ENCODE peak calls at places on chromosome 3, in four cellular contexts. J is tibial nerve, E is heart left ventricle, H is suprapubic skin. C is an unnamed sample.

GRCh38 chr3:142652826-142653292 is 56.7 kb downstream of the PLS1 start:
- DNase-seq in E (no peak), J (no peak), H (no peak), C (no peak)

GRCh38 chr3:23874359-23875120 is 42.2 kb downstream of the NKIRAS1 start:
- DNase-seq in J (no peak), H (no peak), E (no peak), C (peak; percentile 70)

GRCh38 chr3:71478568-71478967 is 105.0 kb downstream of the FOXP1 start:
- DNase-seq in J (no peak), E (no peak), H (no peak), C (no peak)

GRCh38 chr3:110815008-110815583 is 256.5 kb upstream of the NECTIN3 start:
- DNase-seq in H (no peak), E (no peak), J (no peak), C (no peak)

GRCh38 chr3:187737401-187738088 is 7.7 kb downstream of the BCL6 start:
- DNase-seq in E (peak; percentile 88), J (peak; percentile 54), H (peak; percentile 89), C (peak; percentile 94)

GRCh38 chr3:185070491-185071335 is 82.1 kb downstream of the C3orf70 start:
- DNase-seq in H (no peak), J (no peak), E (no peak), C (no peak)

GRCh38 chr3:76107935-76108570 is 322.7 kb upstream of the ZNF717 start:
- DNase-seq in H (no peak), E (no peak), J (peak; percentile 15), C (no peak)

GRCh38 chr3:62019906-62020305 is 353.4 kb downstream of the FEZF2 start:
- DNase-seq in J (no peak), H (no peak), E (no peak), C (no peak)

GRCh38 chr3:141699907-141700306 is 38.2 kb upstream of the RNF7 start:
- DNase-seq in H (no peak), J (no peak), E (no peak), C (peak; percentile 42)

GRCh38 chr3:23035927-23036640 is 167.0 kb upstream of the UBE2E2 start:
- DNase-seq in E (no peak), H (no peak), J (no peak), C (no peak)

GRCh38 chr3:14235896-14236295 is 57.3 kb downstream of the LSM3 start:
- DNase-seq in J (no peak), H (peak; percentile 85), E (peak; percentile 73), C (no peak)

GRCh38 chr3:73605388-73605787 is 19.4 kb downstream of the PDZRN3 start:
- DNase-seq in H (no peak), J (no peak), E (no peak), C (no peak)

GRCh38 chr3:61547625-61548024 is 13.7 kb upstream of the PTPRG start:
- DNase-seq in E (no peak), H (no peak), J (no peak), C (no peak)

GRCh38 chr3:3531476-3531875 is 267.8 kb upstream of the LRRN1 start:
- DNase-seq in J (no peak), E (no peak), H (no peak), C (no peak)

GRCh38 chr3:134486577-134487041 is 752 bp downstream of the CEP63 start:
- DNase-seq in J (no peak), E (no peak), H (no peak), C (no peak)

GRCh38 chr3:13644341-13645082 is 95.6 kb downstream of the FBLN2 start:
- DNase-seq in E (no peak), H (no peak), J (no peak), C (no peak)

GRCh38 chr3:57446318-57446841 is 97.8 kb downstream of the DNAH12 start:
- DNase-seq in H (no peak), J (no peak), E (no peak), C (no peak)

GRCh38 chr3:42668793-42669217 is 15.3 kb downstream of the ZBTB47 start:
- DNase-seq in J (no peak), H (no peak), E (peak; percentile 45), C (no peak)

GRCh38 chr3:147915057-147915456 is 505.9 kb downstream of the ZIC1 start:
- DNase-seq in J (no peak), E (no peak), H (no peak), C (no peak)

GRCh38 chr3:63523100-63523499 is 129.4 kb upstream of the SNTN start:
- DNase-seq in J (no peak), H (no peak), E (no peak), C (no peak)

GRCh38 chr3:48750906-48751305 is 33.9 kb upstream of the IP6K2 start:
- DNase-seq in J (no peak), H (no peak), E (no peak), C (no peak)

GRCh38 chr3:57079221-57079831 is 18.9 kb downstream of the SPATA12 start:
- DNase-seq in E (peak; percentile 67), H (no peak), J (peak; percentile 16), C (no peak)

GRCh38 chr3:78870484-78870883 is 897.3 kb downstream of the ROBO1 start:
- DNase-seq in J (no peak), E (no peak), H (no peak), C (no peak)

GRCh38 chr3:127141921-127142730 is 50.8 kb upstream of the PRR23E start:
- DNase-seq in H (peak; percentile 44), J (no peak), E (no peak), C (no peak)

GRCh38 chr3:195198424-195199346 is 72.3 kb downstream of the XXYLT1 start:
- DNase-seq in J (no peak), E (no peak), H (no peak), C (no peak)

GRCh38 chr3:195197764-195198423 is 73.1 kb downstream of the XXYLT1 start:
- DNase-seq in J (no peak), E (no peak), H (no peak), C (no peak)

GRCh38 chr3:195195321-195196209 is 75.4 kb downstream of the XXYLT1 start:
- DNase-seq in J (peak; percentile 40), E (no peak), H (no peak), C (no peak)

GRCh38 chr3:195194559-195195161 is 76.3 kb downstream of the XXYLT1 start:
- DNase-seq in J (no peak), H (no peak), E (no peak), C (no peak)

DNA sequence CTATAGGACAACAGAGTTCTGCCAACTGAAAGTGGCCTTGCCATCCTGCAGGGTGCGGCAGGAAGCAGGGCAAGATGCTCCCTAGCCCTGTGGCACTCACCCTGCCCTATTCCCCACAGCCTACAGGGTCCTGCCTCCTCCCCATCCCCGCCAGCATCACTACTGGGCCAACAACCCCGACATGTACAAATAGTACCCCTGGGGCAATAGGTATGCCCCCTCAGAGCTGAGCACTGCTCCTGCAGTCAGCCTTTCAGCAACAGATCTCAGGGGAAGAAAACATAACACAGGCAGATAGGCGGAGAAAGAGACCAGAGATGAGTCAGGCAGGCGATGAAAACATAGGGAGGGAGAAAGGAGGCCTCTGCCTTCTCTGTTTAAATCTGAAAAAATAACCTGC is 74.7 kb downstream of the XXYLT1 start:
- DNase-seq in E (no peak), J (no peak), H (no peak), C (no peak)
- TF ChIP-seq CTCF in E (no peak), J (no peak), H (no peak), C (peak; percentile 16)

GRCh38 chr3:146218880-146219866 is 31.7 kb downstream of the PLSCR4 start:
- DNase-seq in J (peak; percentile 42), E (no peak), H (no peak), C (no peak)

GRCh38 chr3:146227486-146227885 is 23.4 kb downstream of the PLSCR4 start:
- DNase-seq in E (no peak), J (no peak), H (no peak), C (no peak)

GRCh38 chr3:146222204-146223046 is 28.5 kb downstream of the PLSCR4 start:
- DNase-seq in J (no peak), E (no peak), H (no peak), C (no peak)

GRCh38 chr3:146221276-146221675 is 29.6 kb downstream of the PLSCR4 start:
- DNase-seq in H (no peak), J (no peak), E (no peak), C (no peak)

DNA sequence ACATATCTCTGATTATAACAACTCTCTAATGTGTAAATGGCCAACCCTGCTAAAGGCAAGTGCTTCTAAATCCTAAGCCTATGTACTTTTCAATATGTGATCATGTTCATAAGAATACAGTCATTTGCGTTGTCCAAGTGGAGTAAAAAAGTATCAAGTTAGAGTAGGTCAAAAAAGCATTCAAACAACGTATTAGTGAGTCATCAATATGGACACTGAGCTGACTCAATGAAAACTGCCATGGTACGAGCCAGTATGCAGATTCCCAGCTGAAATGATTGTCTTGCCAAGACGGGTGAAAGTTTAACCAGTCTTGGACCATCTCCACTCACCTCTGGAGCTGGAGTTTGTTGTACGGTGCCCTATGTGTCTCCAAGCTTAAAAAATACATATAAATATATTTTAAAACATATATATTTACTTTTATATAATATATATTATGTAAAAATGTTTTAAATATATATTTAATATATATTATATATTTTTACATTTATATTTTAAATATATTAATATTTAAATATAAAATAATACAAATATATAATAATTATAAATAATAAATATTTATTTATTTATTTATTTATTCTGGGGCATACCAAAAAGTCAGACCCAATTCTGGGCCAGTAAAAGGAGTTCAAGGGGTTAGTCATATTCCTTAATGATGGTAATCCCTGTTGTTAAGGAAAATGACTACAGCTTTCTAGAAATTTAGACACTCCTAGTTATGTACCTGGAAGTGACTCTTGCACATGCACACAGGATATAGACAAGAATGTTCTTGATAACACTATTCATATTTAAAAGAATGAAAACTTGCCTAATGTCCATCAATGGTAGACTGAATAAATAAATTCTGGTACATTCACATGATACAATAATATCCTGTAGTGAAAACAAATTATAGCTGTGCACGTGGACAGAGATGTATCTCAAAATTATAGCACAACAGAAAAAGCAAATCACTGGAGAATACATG is 27.2 kb downstream of the PLSCR4 start:
- DNase-seq in E (no peak), H (no peak), J (no peak), C (no peak)
- TF ChIP-seq POLR2A in E (no peak), H (no peak), J (no peak), C (no peak)

DNA sequence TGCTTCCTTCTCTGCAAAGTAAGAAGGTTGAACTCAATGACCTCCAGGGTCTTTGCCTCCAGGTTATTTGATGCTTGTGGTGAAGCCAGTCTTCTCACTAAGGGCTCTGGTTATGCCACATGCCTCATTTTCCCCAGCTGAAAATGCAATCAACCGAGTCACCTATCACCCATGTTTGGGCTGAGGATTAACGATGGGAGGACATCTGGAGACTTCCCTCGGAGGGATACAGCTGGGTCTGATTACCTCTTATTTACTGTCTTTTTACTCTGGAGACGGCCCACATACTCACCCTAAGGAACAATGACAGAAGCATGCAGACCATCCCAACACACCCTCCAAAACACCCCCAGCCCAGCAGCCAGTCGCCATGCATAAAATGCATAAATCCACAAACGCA is 187.4 kb downstream of the OPA1 start:
- DNase-seq in H (no peak), J (no peak), E (no peak), C (no peak)
- H3K27ac ChIP-seq in H (no peak overlapping the region), J (no peak overlapping the region), E (no peak overlapping the region), C (no peak overlapping the region)

DNA sequence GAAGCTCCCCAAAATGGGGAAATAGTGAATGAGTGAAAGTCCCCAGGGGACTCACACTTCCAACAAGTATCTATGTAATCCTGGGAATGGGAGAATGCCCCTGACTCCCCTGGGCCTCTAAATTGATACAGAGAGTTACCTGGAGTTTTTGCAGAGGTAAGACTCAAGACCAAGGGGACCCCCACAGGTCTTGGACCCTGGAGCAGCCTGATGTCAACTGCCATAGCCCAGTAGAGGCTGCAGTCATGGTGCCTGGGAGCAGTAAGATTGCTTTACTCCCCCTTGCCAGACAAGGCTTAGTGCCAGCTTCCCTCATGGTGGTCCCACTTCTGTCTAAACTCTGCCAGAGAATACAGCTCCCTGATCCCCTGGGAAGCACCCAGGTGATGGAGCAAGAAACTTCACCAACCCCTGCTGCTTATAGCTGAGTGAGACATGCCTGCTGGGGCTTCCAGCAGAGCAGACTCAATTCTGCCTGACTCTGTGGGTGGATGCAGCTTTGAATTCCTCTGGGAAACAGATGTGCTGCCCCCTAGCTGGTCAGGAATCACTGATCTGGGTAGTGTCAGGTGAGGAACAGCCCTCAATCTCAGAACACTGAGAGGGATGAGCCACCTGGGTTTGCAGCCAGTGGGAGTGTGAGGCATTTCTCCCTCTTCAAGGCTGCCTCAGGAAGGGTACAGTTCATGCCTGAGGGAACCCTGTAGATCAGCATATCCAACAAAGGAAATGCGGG is 485.9 kb downstream of the NSUN3 start:
- DNase-seq in J (no peak), E (no peak), H (no peak), C (no peak)
- TF ChIP-seq CTCF in J (no peak), E (no peak), H (no peak), C (no peak)